ENCODE peak calls at places on chromosomes 13 and 19, in four cellular contexts. U is breast epithelium, K is GM23338, F is transverse colon. O is an unnamed sample.

GRCh38 chr13:80685942-80686341 is 345.0 kb upstream of the SPRY2 start:
- DNase-seq in U (no peak), K (no peak), F (no peak), O (no peak)

GRCh38 chr19:12913011-12913561 is 6.0 kb downstream of the SYCE2 start:
- DNase-seq in U (peak; percentile 90), K (peak; percentile 79), F (peak; percentile 66), O (peak; percentile 75)

GRCh38 chr13:73268306-73268705 is 209.5 kb downstream of the KLF5 start:
- DNase-seq in U (no peak), K (no peak), F (peak; percentile 38), O (no peak)

GRCh38 chr13:50650936-50651638 is 192.4 kb downstream of the DLEU7 start:
- DNase-seq in U (no peak), K (no peak), F (no peak), O (no peak)

GRCh38 chr19:47512948-47513319 is 1.9 kb downstream of the NAPA start:
- DNase-seq in U (no peak), K (no peak), F (no peak), O (no peak)

GRCh38 chr13:94552095-94552494 is 43.9 kb downstream of the TGDS start:
- DNase-seq in U (no peak), K (no peak), F (no peak), O (no peak)

GRCh38 chr13:33740134-33740538 is 77.8 kb upstream of the RFC3 start:
- DNase-seq in U (no peak), K (no peak), F (no peak), O (no peak)

GRCh38 chr13:33006646-33007045 is 9.6 kb upstream of the KL start:
- DNase-seq in U (no peak), K (no peak), F (no peak), O (no peak)

GRCh38 chr13:113061271-113061625 is 44.3 kb upstream of the F7 start:
- DNase-seq in U (no peak), K (no peak), F (no peak), O (peak; percentile 51)

GRCh38 chr13:112839347-112840105 is 129.5 kb upstream of the MCF2L start:
- DNase-seq in U (no peak), K (no peak), F (no peak), O (no peak)

GRCh38 chr13:96991072-96991471 is 3.2 kb downstream of the OXGR1 start:
- DNase-seq in U (no peak), K (no peak), F (peak; percentile 48), O (no peak)

GRCh38 chr13:102405499-102406079 is 3.7 kb upstream of the FGF14 start:
- DNase-seq in U (no peak), K (peak; percentile 70), F (no peak), O (no peak)

GRCh38 chr19:40704491-40705361 is 12.0 kb downstream of the COQ8B start:
- DNase-seq in U (no peak), K (no peak), F (no peak), O (no peak)

GRCh38 chr13:89518289-89519077 is 1829.0 kb upstream of the MIR17HG start:
- DNase-seq in U (no peak), K (peak; percentile 33), F (no peak), O (no peak)

GRCh38 chr19:1112254-1113208 is 8.7 kb downstream of the GPX4 start:
- DNase-seq in U (peak; percentile 86), K (peak; percentile 83), F (peak; percentile 91), O (peak; percentile 91)

GRCh38 chr19:1113986-1114483 is 10.2 kb downstream of the GPX4 start:
- DNase-seq in U (no peak), K (no peak), F (no peak), O (no peak)

GRCh38 chr19:1115646-1116420 is 12.0 kb downstream of the GPX4 start:
- DNase-seq in U (no peak), K (no peak), F (no peak), O (no peak)

GRCh38 chr19:1111641-1112253 is 8.0 kb downstream of the GPX4 start:
- DNase-seq in U (no peak), K (no peak), F (no peak), O (no peak)

DNA sequence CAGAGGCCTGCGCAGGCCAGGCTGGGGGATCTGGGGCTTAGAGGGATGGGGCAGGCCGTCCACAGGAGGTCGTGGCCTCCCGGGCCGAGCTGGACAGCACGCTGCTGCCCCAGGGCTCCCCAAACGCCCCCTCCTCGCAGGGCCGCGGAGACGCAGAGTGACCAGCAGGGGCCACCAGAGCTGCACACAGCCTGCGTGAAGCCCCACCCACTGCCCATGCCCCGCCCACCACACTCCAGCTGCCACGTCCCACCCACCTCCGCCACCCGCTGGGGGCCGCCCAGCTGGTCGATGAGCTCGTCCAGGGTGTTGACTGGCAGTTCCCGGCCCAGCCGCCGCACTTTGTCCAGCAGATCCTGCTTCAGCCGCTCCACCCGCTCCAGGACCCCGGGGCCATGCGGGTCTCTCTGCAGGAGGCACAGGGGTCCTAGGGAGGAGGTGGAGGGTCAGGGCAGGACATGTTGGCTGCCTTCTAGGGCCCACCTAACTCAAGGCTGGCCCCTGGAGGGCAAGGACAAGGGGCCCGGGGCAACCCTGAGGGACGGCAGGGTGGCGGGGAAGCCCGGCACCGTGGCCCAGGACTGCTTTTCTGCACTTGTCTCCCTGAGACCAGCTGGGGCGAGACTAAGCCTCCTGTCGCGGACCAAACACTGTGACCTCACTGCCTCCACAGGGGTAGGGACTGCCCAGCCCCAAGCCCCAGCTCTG is 9.6 kb downstream of the GPX4 start:
- DNase-seq in U (peak; percentile 96), K (peak; percentile 94), F (peak; percentile 98), O (peak; percentile 98)
- TF ChIP-seq POLR2AphosphoS5 in U (peak; percentile 24), K (no peak), F (peak; percentile 42), O (peak; percentile 46)

GRCh38 chr19:341386-342127 is 3.0 kb downstream of the MIER2 start:
- DNase-seq in U (no peak), K (no peak), F (no peak), O (peak; percentile 47)

GRCh38 chr19:342128-342455 is 2.5 kb downstream of the MIER2 start:
- DNase-seq in U (no peak), K (no peak), F (no peak), O (peak; percentile 63)

GRCh38 chr19:339262-339887 is 5.2 kb downstream of the MIER2 start:
- DNase-seq in U (no peak), K (no peak), F (no peak), O (no peak)

GRCh38 chr19:342801-343421 is 1.7 kb downstream of the MIER2 start:
- DNase-seq in U (no peak), K (no peak), F (peak; percentile 59), O (peak; percentile 86)

GRCh38 chr19:340620-341385 is 3.8 kb downstream of the MIER2 start:
- DNase-seq in U (no peak), K (no peak), F (no peak), O (no peak)
- H3K4me1 ChIP-seq in U (peaks cover 11% of the 10 kb centered on the region), K (peaks cover 13% of the 10 kb centered on the region), F (peaks cover 11% of the 10 kb centered on the region), O (peaks cover 43% of the 10 kb centered on the region)

GRCh38 chr13:53198017-53198416 is 169.4 kb downstream of the OLFM4 start:
- DNase-seq in U (no peak), K (peak; percentile 46), F (no peak), O (no peak)

GRCh38 chr13:53198699-53199098 is 170.1 kb downstream of the OLFM4 start:
- DNase-seq in U (no peak), K (no peak), F (no peak), O (no peak)

GRCh38 chr13:53201454-53202225 is 173.0 kb downstream of the OLFM4 start:
- DNase-seq in U (no peak), K (peak; percentile 65), F (peak; percentile 15), O (no peak)

GRCh38 chr13:53200075-53200474 is 171.5 kb downstream of the OLFM4 start:
- DNase-seq in U (no peak), K (peak; percentile 2), F (no peak), O (no peak)

DNA sequence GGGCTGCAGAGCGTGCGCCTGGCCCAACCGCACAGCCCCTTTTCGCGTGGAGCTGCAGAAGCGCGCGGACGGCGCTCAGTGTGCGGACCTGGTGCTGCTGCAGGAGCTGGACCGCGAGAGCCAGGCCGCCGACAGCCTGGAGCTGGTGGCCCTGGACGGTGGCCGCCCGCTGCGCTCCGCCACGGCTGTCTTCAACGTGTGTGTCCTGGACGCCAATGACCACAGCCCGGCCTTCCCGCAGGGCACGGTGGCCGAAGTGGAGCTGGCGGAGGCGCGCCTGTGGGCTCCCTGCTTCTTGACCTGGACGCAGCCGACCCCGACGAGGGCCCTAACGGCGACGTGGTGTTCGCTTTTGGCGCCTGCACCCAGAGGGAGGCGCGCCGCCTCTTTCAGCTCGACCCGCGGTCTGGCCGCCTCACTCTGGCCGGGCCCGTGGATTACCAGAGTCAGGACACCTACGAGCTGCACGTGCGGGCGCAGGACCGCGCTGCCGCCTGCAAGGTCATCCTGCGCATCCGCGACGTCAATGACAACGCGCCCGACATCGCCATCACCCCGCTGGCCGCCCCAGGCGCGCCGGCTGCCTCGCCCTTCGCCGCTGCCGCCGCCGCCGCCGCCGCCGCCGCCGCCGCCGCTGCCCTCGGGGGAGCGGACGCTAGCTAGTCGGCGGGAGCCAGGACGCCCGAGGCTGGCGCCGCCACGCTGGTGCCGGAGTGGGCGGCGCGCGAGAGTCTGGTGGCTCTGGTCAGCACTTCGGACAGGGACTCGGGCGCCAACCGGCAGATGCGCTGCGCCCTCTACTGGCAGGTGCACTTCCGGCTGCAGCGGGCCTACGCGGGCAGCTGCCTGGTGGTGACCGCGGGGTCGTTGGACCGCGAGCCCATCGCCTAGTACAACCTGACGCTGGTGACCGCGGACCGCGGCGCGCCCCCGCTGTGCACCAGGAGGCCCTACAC is 172.2 kb downstream of the OLFM4 start:
- DNase-seq in U (peak; percentile 60), K (peak; percentile 92), F (peak; percentile 28), O (peak; percentile 63)
- TF ChIP-seq CTCF in U (no peak), K (peak; percentile 56), F (peak; percentile 37), O (peak; percentile 61)

DNA sequence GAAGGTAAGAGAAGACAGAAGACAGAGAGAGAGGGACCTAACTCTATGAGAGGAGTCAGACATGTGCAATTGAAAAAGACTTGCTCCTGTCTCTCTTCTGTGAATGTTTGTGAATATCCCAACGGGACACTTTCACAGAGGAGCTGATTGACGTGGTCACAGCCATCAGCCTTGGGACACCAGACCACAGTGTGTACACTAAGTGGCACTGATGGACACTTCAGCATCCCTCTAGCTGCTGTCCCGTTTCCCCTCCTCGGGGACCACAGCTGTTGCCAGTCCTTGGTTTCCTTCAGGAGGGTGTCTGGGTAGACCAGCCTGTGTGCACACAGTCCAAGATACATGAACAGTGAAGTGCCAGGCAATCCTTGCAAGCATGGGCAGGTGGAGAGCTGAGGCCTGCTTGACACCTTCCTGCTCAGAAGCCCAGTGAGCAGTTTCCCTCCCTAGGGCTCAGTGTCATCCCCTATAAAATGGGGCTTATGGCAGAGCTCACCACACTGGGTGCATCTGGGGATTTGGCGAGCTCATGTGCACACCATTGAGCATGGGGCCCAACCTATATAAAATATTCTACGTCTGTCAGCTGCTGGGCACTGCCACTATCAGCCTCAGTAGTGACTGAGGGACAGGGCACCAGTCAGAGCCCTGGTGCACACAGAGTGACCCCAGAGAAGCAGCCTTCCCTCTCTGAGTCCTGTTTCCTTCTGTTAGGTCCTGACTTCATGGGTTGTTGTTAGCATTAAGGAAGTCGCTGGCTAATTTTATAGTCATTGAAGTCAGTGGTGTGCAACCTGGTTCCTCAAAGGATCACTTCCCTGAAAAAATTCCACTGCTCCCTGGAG is 4.3 kb upstream of the USF2 start:
- DNase-seq in U (peak; percentile 15), K (no peak), F (peak; percentile 6), O (peak; percentile 56)
- TF ChIP-seq POLR2AphosphoS5 in U (no peak), K (no peak), F (no peak), O (no peak)

GRCh38 chr19:15915109-15915508 is 17.2 kb upstream of the CYP4F2 start:
- DNase-seq in U (no peak), K (no peak), F (no peak), O (no peak)

GRCh38 chr19:15919243-15919642 is 15.1 kb downstream of the CYP4F11 start:
- DNase-seq in U (no peak), K (no peak), F (no peak), O (no peak)

GRCh38 chr19:15913830-15914229 is 16.0 kb upstream of the CYP4F2 start:
- DNase-seq in U (no peak), K (no peak), F (no peak), O (no peak)

GRCh38 chr19:15911599-15912237 is 13.8 kb upstream of the CYP4F2 start:
- DNase-seq in U (no peak), K (no peak), F (no peak), O (no peak)

GRCh38 chr19:15913384-15913783 is 15.5 kb upstream of the CYP4F2 start:
- DNase-seq in U (no peak), K (no peak), F (no peak), O (peak; percentile 20)
- H3K4me1 ChIP-seq in U (no peaks in the 10 kb centered on the region), K (no peaks in the 10 kb centered on the region), F (no peaks in the 10 kb centered on the region), O (peaks cover 7% of the 10 kb centered on the region)

O was measured in suprapubic skin.